ENCODE peak calls at places on chromosomes 4 and X, in seven cellular contexts. I, K, E, V, R, B and U are unnamed samples.

GRCh38 chr4:179196511-179196910 is 1754.3 kb upstream of the AGA start:
- DNase-seq in E (no peak), K (no peak), B (no peak), I (no peak), R (no peak), V (no peak), U (no peak)

GRCh38 chr4:159107203-159107921 is 4.5 kb downstream of the RAPGEF2 start:
- DNase-seq in V (no peak), R (no peak), E (no peak), I (no peak), K (no peak), B (no peak), U (no peak)

GRCh38 chr4:111650553-111651183 is 494.6 kb upstream of the FAM241A start:
- DNase-seq in R (no peak), V (no peak), I (no peak), E (no peak), B (no peak), K (no peak), U (no peak)

GRCh38 chr4:78409612-78410202 is 141.9 kb upstream of the ANXA3 start:
- DNase-seq in I (no peak), K (no peak), B (no peak), R (no peak), V (no peak), E (no peak), U (no peak)

GRCh38 chr4:80452768-80453167 is 117.2 kb downstream of the CFAP299 start:
- DNase-seq in B (no peak), K (no peak), E (no peak), I (no peak), V (no peak), R (no peak), U (no peak)

GRCh38 chr4:169933531-169933930 is 92.7 kb downstream of the MFAP3L start:
- DNase-seq in E (no peak), B (no peak), I (no peak), R (no peak), K (no peak), V (no peak), U (no peak)

GRCh38 chr4:129218355-129218754 is 122.4 kb downstream of the C4orf33 start:
- DNase-seq in E (no peak), V (peak; percentile 18), I (no peak), R (no peak), K (no peak), B (no peak), U (no peak)

GRCh38 chr4:148634476-148634875 is 192.3 kb upstream of the NR3C2 start:
- DNase-seq in I (no peak), R (no peak), K (peak; percentile 6), B (no peak), V (no peak), E (no peak), U (no peak)

GRCh38 chr4:169272265-169272886 is 1.6 kb upstream of the SH3RF1 start:
- DNase-seq in V (no peak), R (no peak), I (no peak), E (no peak), B (peak; percentile 86), K (peak; percentile 56), U (no peak)

GRCh38 chr4:141013899-141014298 is 119.4 kb downstream of the RNF150 start:
- DNase-seq in E (no peak), B (no peak), I (no peak), R (no peak), K (no peak), V (no peak), U (no peak)

GRCh38 chr4:176001171-176002006 is 64.3 kb upstream of the WDR17 start:
- DNase-seq in V (no peak), B (no peak), K (peak; percentile 3), I (peak; percentile 80), R (peak; percentile 18), E (peak; percentile 30), U (no peak)

GRCh38 chrX:31039327-31039711 is 32.5 kb downstream of the FTHL17 start:
- DNase-seq in B (no peak), I (no peak), V (no peak), E (no peak), K (no peak), R (no peak), U (no peak)

GRCh38 chr4:10106421-10107039 is 10.1 kb downstream of the WDR1 start:
- DNase-seq in V (no peak), K (peak; percentile 97), B (peak; percentile 92), I (peak; percentile 93), E (no peak), R (peak; percentile 80), U (peak; percentile 54)

GRCh38 chrX:153649178-153649914 is 2.3 kb downstream of the DUSP9 start:
- DNase-seq in K (peak; percentile 39), E (no peak), I (no peak), V (peak; percentile 50), R (no peak), B (no peak), U (no peak)

GRCh38 chrX:110226931-110227330 is 91.0 kb downstream of the AMMECR1 start:
- DNase-seq in I (no peak), R (no peak), V (no peak), K (no peak), E (no peak), B (no peak), U (no peak)

GRCh38 chr4:158729716-158730559 is 6.7 kb upstream of the PPID start:
- DNase-seq in I (peak; percentile 90), K (peak; percentile 83), B (no peak), V (peak; percentile 39), R (peak; percentile 43), E (no peak), U (peak; percentile 9)

GRCh38 chr4:8220661-8221446 is 21.8 kb downstream of the SH3TC1 start:
- DNase-seq in V (no peak), E (no peak), K (no peak), R (no peak), B (no peak), I (no peak), U (no peak)

GRCh38 chr4:36351082-36351666 is 69.8 kb downstream of the DTHD1 start:
- DNase-seq in K (no peak), V (no peak), B (no peak), R (peak; percentile 39), E (peak; percentile 4), I (no peak), U (peak; percentile 59)

GRCh38 chr4:8050555-8051206 is 107.9 kb downstream of the ABLIM2 start:
- DNase-seq in I (no peak), E (peak; percentile 66), B (no peak), R (peak; percentile 81), K (peak; percentile 36), V (peak; percentile 90), U (no peak)

GRCh38 chr4:7200801-7201200 is 8.5 kb downstream of the SORCS2 start:
- DNase-seq in E (no peak), R (no peak), I (peak; percentile 74), B (no peak), V (no peak), K (no peak), U (no peak)

GRCh38 chr4:186104114-186104894 is at the start of gene FAM149A:
- DNase-seq in B (no peak), R (peak; percentile 25), K (no peak), E (no peak), V (peak; percentile 10), I (no peak), U (peak; percentile 13)

GRCh38 chr4:8278421-8279287 is 9.1 kb downstream of the HTRA3 start:
- DNase-seq in E (no peak), V (no peak), B (no peak), K (peak; percentile 85), I (no peak), R (peak; percentile 52), U (no peak)

GRCh38 chr4:138650917-138651564 is 364.5 kb upstream of the NOCT start:
- DNase-seq in E (no peak), K (peak; percentile 67), R (no peak), I (no peak), B (peak; percentile 89), V (no peak), U (no peak)

GRCh38 chrX:136880003-136880451 is 498 bp downstream of the RBMX start:
- DNase-seq in B (no peak), I (no peak), E (no peak), V (peak; percentile 36), R (peak; percentile 30), K (peak; percentile 10), U (peak; percentile 6)

GRCh38 chrX:23742693-23743622 is at the start of gene ACOT9:
- DNase-seq in V (peak; percentile 2), I (peak; percentile 98), E (peak; percentile 0), R (peak; percentile 95), K (peak; percentile 89), B (peak; percentile 81), U (peak; percentile 50)

GRCh38 chr4:147103403-147103946 is 157.8 kb upstream of the TTC29 start:
- DNase-seq in B (peak; percentile 93), I (peak; percentile 90), V (no peak), R (peak; percentile 58), E (no peak), K (peak; percentile 96), U (no peak)

GRCh38 chrX:135572436-135572835 is 52.0 kb downstream of the INTS6L start:
- DNase-seq in B (no peak), V (no peak), E (no peak), I (no peak), R (no peak), K (peak; percentile 6), U (no peak)

GRCh38 chrX:13044441-13044840 is at the start of gene FAM9C:
- DNase-seq in V (no peak), R (no peak), K (no peak), E (no peak), I (no peak), B (no peak), U (no peak)

GRCh38 chrX:139213241-139213709 is 317.3 kb upstream of the F9 start:
- DNase-seq in I (no peak), R (no peak), V (no peak), E (no peak), B (no peak), K (no peak), U (no peak)

GRCh38 chr4:123631699-123632098 is 235.1 kb downstream of the SPRY1 start:
- DNase-seq in B (no peak), V (no peak), R (no peak), K (peak; percentile 70), I (no peak), E (no peak), U (no peak)

GRCh38 chrX:110795645-110796510 is at the start of gene CHRDL1:
- DNase-seq in I (peak; percentile 84), B (no peak), E (peak; percentile 42), V (peak; percentile 42), R (peak; percentile 27), K (no peak), U (no peak)

GRCh38 chr4:183541081-183542045 is 36.5 kb downstream of the ING2 start:
- DNase-seq in I (no peak), V (no peak), E (no peak), K (no peak), B (no peak), R (no peak), U (no peak)

GRCh38 chr4:119284876-119285611 is 36.9 kb downstream of the FABP2 start:
- DNase-seq in I (no peak), E (no peak), B (no peak), V (no peak), R (no peak), K (peak; percentile 4), U (no peak)

GRCh38 chr4:48360285-48360965 is 19.1 kb downstream of the SLAIN2 start:
- DNase-seq in V (no peak), K (peak; percentile 65), I (no peak), R (no peak), B (peak; percentile 50), E (no peak), U (no peak)